ENCODE peak calls at places on chromosomes 16 and 17, in four cellular contexts. One of them, this sample, is unnamed.

GRCh38 chr16:80231118-80231515 is 309.7 kb upstream of the DYNLRB2 start:
- DNase-seq in IMR-90: peak; percentile 59
- DNase-seq in prostate gland: peak; percentile 5
- DNase-seq in GM12878: no peak
- DNase-seq in this sample: no peak

GRCh38 chr17:70144260-70144846 is 25.0 kb upstream of the KCNJ2 start:
- DNase-seq in IMR-90: peak; percentile 54
- DNase-seq in prostate gland: no peak
- DNase-seq in GM12878: no peak
- DNase-seq in this sample: no peak

GRCh38 chr16:22183901-22184614 is 21.8 kb downstream of the SDR42E2 start:
- DNase-seq in IMR-90: no peak
- DNase-seq in prostate gland: no peak
- DNase-seq in GM12878: no peak
- DNase-seq in this sample: no peak

GRCh38 chr16:4763791-4764190 is 3.2 kb downstream of the ZNF500 start:
- DNase-seq in IMR-90: no peak
- DNase-seq in prostate gland: no peak
- DNase-seq in GM12878: no peak
- DNase-seq in this sample: no peak

GRCh38 chr16:81523387-81524115 is 78.9 kb downstream of the CMIP start:
- DNase-seq in IMR-90: peak; percentile 87
- DNase-seq in prostate gland: peak; percentile 56
- DNase-seq in GM12878: no peak
- DNase-seq in this sample: peak; percentile 56

GRCh38 chr17:13047016-13047415 is 29.2 kb upstream of the ELAC2 start:
- DNase-seq in IMR-90: no peak
- DNase-seq in prostate gland: no peak
- DNase-seq in GM12878: no peak
- DNase-seq in this sample: no peak

GRCh38 chr17:8337802-8338744 is 1.6 kb upstream of the ODF4 start:
- DNase-seq in IMR-90: peak; percentile 24
- DNase-seq in prostate gland: no peak
- DNase-seq in GM12878: no peak
- DNase-seq in this sample: no peak

GRCh38 chr16:67284699-67285646 is 5.6 kb downstream of the PLEKHG4 start:
- DNase-seq in IMR-90: peak; percentile 12
- DNase-seq in prostate gland: peak; percentile 36
- DNase-seq in GM12878: no peak
- DNase-seq in this sample: no peak

GRCh38 chr16:49698416-49698815 is 157.5 kb downstream of the ZNF423 start:
- DNase-seq in IMR-90: no peak
- DNase-seq in prostate gland: no peak
- DNase-seq in GM12878: no peak
- DNase-seq in this sample: no peak

GRCh38 chr17:73187203-73187769 is 5.6 kb upstream of the COG1 start:
- DNase-seq in IMR-90: no peak
- DNase-seq in prostate gland: peak; percentile 28
- DNase-seq in GM12878: no peak
- DNase-seq in this sample: no peak

GRCh38 chr16:64290461-64290860 is 831.4 kb downstream of the CDH11 start:
- DNase-seq in IMR-90: no peak
- DNase-seq in prostate gland: no peak
- DNase-seq in GM12878: no peak
- DNase-seq in this sample: no peak

GRCh38 chr17:59840329-59840907 is 52.3 kb downstream of the TUBD1 start:
- DNase-seq in IMR-90: no peak
- DNase-seq in prostate gland: no peak
- DNase-seq in GM12878: no peak
- DNase-seq in this sample: no peak

GRCh38 chr17:59845595-59846390 is 47.0 kb downstream of the TUBD1 start:
- DNase-seq in IMR-90: peak; percentile 89
- DNase-seq in prostate gland: peak; percentile 67
- DNase-seq in GM12878: no peak
- DNase-seq in this sample: no peak

GRCh38 chr17:59844884-59845594 is 47.7 kb downstream of the TUBD1 start:
- DNase-seq in IMR-90: peak; percentile 70
- DNase-seq in prostate gland: no peak
- DNase-seq in GM12878: no peak
- DNase-seq in this sample: no peak

GRCh38 chr17:59840908-59841666 is 51.7 kb downstream of the TUBD1 start:
- DNase-seq in IMR-90: peak; percentile 50
- DNase-seq in prostate gland: no peak
- DNase-seq in GM12878: no peak
- DNase-seq in this sample: no peak

GRCh38 chr17:59842901-59843652 is 49.7 kb downstream of the TUBD1 start:
- DNase-seq in IMR-90: peak; percentile 97
- DNase-seq in prostate gland: peak; percentile 64
- DNase-seq in GM12878: peak; percentile 80
- DNase-seq in this sample: no peak
- TF ChIP-seq POLR2A in IMR-90: peak; percentile 91
- TF ChIP-seq POLR2A in prostate gland: no peak
- TF ChIP-seq POLR2A in GM12878: peak; percentile 62
- TF ChIP-seq POLR2A in this sample: peak; percentile 2

DNA sequence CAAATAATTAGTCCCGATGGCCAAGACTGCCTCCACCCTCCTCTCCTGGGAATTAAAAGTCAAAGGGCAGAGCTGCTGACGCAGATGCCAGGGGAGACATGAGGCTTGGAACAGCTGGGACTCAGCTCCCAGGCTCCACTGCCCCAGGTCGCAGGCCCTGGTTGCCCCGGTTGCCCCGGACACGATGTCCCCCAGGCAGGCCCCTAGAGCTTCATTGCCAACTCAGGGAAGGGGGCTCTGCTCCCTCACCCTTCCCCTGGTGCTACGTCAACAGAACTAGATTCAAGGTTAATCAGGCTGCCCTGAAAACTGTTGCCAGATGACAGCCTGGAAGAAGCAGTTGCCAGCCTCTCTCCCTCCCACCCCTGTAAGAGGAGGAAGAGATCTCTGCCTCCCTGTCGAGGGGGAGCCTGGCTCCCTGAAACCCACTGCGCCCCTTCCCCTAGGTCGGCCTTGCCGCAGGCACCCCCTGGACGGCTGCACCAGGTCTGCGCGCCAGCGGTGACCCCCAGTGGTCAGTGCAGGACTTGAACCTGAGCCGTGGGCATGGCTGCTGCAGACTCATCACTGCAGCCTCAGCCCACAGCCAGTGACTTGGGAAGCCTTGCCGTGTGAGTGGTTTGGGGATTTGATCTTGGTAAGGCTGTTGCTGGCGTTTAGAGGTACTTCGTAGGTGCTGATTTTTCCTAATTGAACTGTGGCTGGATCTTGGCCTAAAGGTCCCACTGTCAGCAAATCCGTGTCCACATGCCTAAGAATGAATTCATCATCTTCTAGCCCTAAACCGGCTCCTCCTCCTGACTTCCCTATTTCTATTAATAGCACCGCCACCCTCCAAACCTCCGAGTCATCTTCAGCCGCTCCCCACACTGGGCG is 84.1 kb upstream of the TOB1 start:
- DNase-seq in IMR-90: peak; percentile 84
- DNase-seq in prostate gland: peak; percentile 67
- DNase-seq in GM12878: no peak
- DNase-seq in this sample: peak; percentile 92
- TF ChIP-seq POLR2A in IMR-90: no peak
- TF ChIP-seq POLR2A in prostate gland: peak; percentile 32
- TF ChIP-seq POLR2A in GM12878: no peak
- TF ChIP-seq POLR2A in this sample: no peak

DNA sequence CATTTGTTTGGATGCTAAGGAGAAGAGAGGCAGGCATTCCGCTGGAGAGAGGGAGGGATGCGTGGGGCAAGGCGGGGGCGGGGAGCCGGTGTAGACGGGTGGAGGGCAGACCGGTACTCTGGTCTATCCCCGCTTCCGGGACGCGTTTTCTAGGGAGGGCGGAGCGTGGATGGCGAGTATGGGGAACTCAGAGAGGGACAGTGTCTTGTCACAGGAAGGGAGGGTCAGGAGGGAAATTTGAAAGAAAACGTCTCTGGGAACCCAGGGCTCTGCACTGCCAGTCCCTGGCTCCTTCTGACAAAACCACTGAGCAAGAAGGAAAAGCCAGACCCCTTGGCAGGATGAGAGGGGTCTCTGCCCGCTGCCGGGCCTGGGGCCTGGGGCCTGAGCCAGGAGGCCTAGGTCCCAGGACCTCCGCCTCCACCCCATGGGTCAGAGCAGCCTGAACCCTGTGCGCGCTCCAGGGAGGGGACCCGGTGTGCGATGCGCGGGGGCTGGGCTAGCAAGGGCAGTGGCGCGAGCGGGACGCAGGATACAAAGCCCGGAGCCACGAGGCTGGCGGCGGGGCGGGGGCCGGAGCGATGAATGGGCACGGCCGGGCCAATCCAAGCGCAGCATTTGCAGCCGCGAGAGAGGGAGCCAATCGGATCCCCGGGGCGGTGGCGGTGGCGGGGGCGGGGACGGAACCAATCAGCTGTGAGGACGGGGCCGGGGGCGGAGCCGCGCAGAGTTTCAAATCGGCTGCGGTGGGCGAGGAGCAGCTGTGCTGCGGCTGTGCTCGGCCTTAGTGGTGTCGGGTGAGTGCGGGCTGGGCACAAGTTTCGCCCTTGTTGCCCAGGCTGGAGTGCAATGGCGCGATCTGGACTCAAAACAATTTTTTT is at the start of gene PIMREG:
- DNase-seq in IMR-90: peak; percentile 88
- DNase-seq in prostate gland: peak; percentile 92
- DNase-seq in GM12878: peak; percentile 59
- DNase-seq in this sample: peak; percentile 96
- TF ChIP-seq POLR2A in IMR-90: peak; percentile 40
- TF ChIP-seq POLR2A in prostate gland: no peak
- TF ChIP-seq POLR2A in GM12878: peak; percentile 94
- TF ChIP-seq POLR2A in this sample: no peak

GRCh38 chr16:2237552-2238395 is 1.5 kb downstream of the DNASE1L2 start:
- DNase-seq in IMR-90: no peak
- DNase-seq in prostate gland: no peak
- DNase-seq in GM12878: no peak
- DNase-seq in this sample: no peak

GRCh38 chr16:2238396-2239230 is 2.4 kb downstream of the DNASE1L2 start:
- DNase-seq in IMR-90: no peak
- DNase-seq in prostate gland: no peak
- DNase-seq in GM12878: no peak
- DNase-seq in this sample: no peak

GRCh38 chr16:2236362-2237075 is at the start of gene DNASE1L2:
- DNase-seq in IMR-90: no peak
- DNase-seq in prostate gland: no peak
- DNase-seq in GM12878: no peak
- DNase-seq in this sample: peak; percentile 72

GRCh38 chr16:2237076-2237551 is 870 bp downstream of the DNASE1L2 start:
- DNase-seq in IMR-90: no peak
- DNase-seq in prostate gland: no peak
- DNase-seq in GM12878: no peak
- DNase-seq in this sample: no peak

DNA sequence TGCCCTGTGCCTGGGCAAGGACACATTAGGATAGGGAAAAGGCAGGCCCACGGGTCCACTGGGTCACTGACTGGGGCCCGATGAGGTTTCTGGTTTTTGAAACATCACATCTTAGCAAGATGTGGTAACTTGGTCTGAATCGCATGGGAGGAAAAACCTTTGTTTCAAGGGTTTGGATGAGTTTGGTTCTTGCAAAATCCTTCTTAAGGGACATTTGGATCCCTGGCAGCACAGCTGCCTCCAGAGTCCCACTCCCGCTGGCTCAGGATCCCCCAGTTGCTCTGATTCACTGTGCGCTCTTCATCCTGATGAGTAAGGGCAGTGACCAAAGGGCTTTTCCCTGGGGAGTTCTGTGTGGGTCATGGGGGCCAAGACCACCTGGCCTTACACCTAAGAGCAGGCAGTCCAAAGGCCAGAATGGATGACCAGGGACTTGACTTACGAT is 3.0 kb downstream of the DNASE1L2 start:
- DNase-seq in IMR-90: no peak
- DNase-seq in prostate gland: no peak
- DNase-seq in GM12878: no peak
- DNase-seq in this sample: no peak
- TF ChIP-seq POLR2A in IMR-90: no peak
- TF ChIP-seq POLR2A in prostate gland: no peak
- TF ChIP-seq POLR2A in GM12878: no peak
- TF ChIP-seq POLR2A in this sample: no peak

DNA sequence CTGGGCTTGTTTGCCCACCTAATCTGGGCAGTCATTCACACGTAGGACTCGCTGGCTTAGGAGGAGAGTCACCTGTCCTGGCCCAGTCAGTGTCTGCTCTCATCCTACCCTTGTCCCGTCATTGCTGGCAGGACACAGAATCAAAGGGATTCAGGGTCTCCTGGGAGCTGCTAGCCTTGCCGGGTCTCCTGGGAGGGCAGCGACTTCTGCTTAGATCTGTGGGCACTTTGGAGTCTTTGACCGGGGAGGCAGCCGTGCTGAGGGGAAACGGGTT is 12.6 kb downstream of the RAI1 start:
- DNase-seq in IMR-90: no peak
- DNase-seq in prostate gland: no peak
- DNase-seq in GM12878: no peak
- DNase-seq in this sample: no peak
- TF ChIP-seq POLR2A in IMR-90: no peak
- TF ChIP-seq POLR2A in prostate gland: peak; percentile 5
- TF ChIP-seq POLR2A in GM12878: no peak
- TF ChIP-seq POLR2A in this sample: no peak

DNA sequence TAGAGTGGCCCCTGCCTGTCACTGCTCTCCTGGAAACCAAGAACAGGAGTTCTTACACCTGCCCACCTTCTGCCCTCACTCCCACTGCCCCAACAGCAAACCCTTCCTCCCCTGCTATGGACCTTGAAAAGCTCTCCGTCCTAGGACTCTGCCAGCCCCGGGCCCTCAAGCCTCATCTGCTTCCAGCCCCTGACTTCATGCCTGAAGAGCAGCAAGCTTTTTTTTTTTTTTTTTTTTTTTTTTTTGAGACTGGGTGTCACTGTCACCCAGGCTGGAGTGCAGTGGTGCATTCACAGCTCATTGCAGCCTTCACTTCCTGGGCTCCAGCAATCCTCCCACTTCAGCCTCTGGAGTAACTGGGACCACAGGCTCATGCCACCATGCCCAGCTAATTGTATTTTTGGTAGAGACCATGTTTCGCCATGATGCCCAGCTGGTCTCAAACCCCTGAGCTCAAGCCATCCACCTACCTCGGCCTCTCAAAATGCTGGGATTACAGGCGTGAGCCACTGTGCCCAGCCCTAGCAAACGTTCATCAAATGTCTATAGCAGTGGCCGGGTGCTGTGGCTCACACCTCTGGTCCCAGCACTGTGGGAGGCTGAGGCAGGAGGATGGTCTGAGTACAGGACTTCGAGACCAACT is 16.9 kb downstream of the CARHSP1 start:
- DNase-seq in IMR-90: no peak
- DNase-seq in prostate gland: no peak
- DNase-seq in GM12878: no peak
- DNase-seq in this sample: peak; percentile 58
- TF ChIP-seq POLR2A in IMR-90: no peak
- TF ChIP-seq POLR2A in prostate gland: no peak
- TF ChIP-seq POLR2A in GM12878: peak; percentile 27
- TF ChIP-seq POLR2A in this sample: no peak

DNA sequence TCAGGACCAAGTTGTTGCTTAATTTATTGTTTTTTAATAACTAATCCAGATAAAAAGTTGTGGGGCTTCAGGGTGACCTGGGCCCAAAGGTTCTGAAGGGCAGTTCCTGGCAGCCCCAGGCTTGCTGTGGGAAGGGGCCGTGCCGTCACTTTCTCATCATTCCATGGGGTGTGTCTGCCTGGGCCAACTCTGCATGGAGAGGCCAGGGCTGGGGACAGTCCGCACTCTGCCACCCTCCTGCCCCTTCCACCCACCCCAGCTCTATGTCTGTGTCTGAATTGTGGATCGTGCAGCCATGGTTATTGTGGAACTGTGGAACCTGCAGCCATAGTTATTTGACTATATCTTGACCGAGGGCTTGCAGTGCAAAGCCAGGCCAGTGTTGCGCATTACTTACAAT is 4.0 kb downstream of the LIMD2 start:
- DNase-seq in IMR-90: no peak
- DNase-seq in prostate gland: no peak
- DNase-seq in GM12878: no peak
- DNase-seq in this sample: peak; percentile 78
- TF ChIP-seq POLR2A in IMR-90: no peak
- TF ChIP-seq POLR2A in prostate gland: no peak
- TF ChIP-seq POLR2A in GM12878: peak; percentile 68
- TF ChIP-seq POLR2A in this sample: no peak

This sample was measured in spleen.